ENCODE peak calls at places on chromosomes 13 and 19, in nine cellular contexts. T is uterus, Y is Peyer's patch, B is stomach, O is mucosa of descending colon, I is mesendoderm, A is PC-3, L is ascending aorta, V is cardiac muscle cell. X is an unnamed sample.
A peak's percentile ranks its signal among the peaks of the same experiment; 100 is the strongest.

GRCh38 chr13:76016799-76017198 is 380.7 kb downstream of the LMO7 start:
- DNase-seq in I (peak; percentile 67), T (no peak), L (no peak), B (no peak), V (peak; percentile 40), Y (peak; percentile 47), A (peak; percentile 67), O (peak; percentile 50), X (peak; percentile 44)

GRCh38 chr19:48539503-48540096 is 12.4 kb upstream of the SULT2B1 start:
- DNase-seq in I (no peak), O (peak; percentile 74), L (no peak), A (peak; percentile 84), V (peak; percentile 65), B (peak; percentile 53), Y (peak; percentile 86), T (no peak), X (peak; percentile 82)

GRCh38 chr19:15124572-15125231 is 17.5 kb downstream of the SYDE1 start:
- DNase-seq in A (no peak), B (peak; percentile 55), I (no peak), Y (peak; percentile 78), L (no peak), O (peak; percentile 76), T (no peak), V (no peak), X (peak; percentile 80)

GRCh38 chr13:48542581-48543341 is 9.9 kb upstream of the RCBTB2 start:
- DNase-seq in O (peak; percentile 54), T (peak; percentile 47), Y (peak; percentile 57), A (no peak), V (peak; percentile 56), L (no peak), B (peak; percentile 58), I (peak; percentile 63), X (peak; percentile 66)

GRCh38 chr19:27974082-27974513 is 1238.9 kb downstream of the UQCRFS1 start:
- DNase-seq in I (peak; percentile 80), V (peak; percentile 51), T (no peak), A (peak; percentile 7), B (peak; percentile 43), O (peak; percentile 21), L (no peak), Y (no peak), X (no peak)

GRCh38 chr19:305240-306150 is 14.3 kb upstream of the PLPP2 start:
- DNase-seq in L (no peak), T (peak; percentile 10), I (no peak), O (no peak), Y (peak; percentile 40), A (no peak), B (no peak), V (no peak), X (no peak)

GRCh38 chr13:34357435-34358232 is 539.7 kb downstream of the RFC3 start:
- DNase-seq in A (peak; percentile 88), Y (no peak), T (no peak), I (peak; percentile 32), O (no peak), B (no peak), L (no peak), V (peak; percentile 63), X (no peak)

GRCh38 chr13:84994582-84994981 is 804.6 kb downstream of the SLITRK6 start:
- DNase-seq in B (no peak), I (no peak), T (no peak), O (no peak), V (no peak), A (peak; percentile 67), L (no peak), Y (no peak), X (peak; percentile 46)

GRCh38 chr13:32262165-32262564 is 53.0 kb downstream of the ZAR1L start:
- DNase-seq in Y (no peak), T (no peak), L (no peak), I (no peak), A (no peak), B (no peak), V (no peak), O (no peak), X (no peak)

GRCh38 chr19:19471682-19472081 is 43.7 kb downstream of the TSSK6 start:
- DNase-seq in V (no peak), I (no peak), T (no peak), A (no peak), B (no peak), Y (no peak), L (no peak), O (no peak), X (no peak)

GRCh38 chr13:42354246-42355117 is 82.5 kb downstream of the AKAP11 start:
- DNase-seq in I (peak; percentile 37), O (no peak), V (peak; percentile 76), T (no peak), B (no peak), A (peak; percentile 43), L (no peak), Y (peak; percentile 61), X (peak; percentile 22)

DNA sequence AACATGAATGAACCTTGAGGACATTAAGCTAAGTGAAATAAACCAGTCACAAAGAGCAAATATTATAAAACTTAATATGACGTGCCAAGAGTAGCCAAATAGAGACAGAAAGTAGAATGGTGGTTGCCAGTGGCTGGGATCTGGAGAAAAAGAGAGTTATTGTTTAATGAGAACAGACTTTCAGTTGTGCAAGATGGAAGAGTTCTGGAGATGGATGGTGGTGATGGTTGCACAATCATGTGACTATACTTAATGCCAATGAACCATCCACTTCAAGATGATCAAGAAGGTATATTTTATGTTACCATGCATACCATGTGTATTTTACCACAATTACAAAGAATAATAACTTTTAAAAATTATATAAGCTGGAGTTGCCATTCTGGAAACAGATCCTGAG is 65.7 kb upstream of the MTIF3 start:
- DNase-seq in T (no peak), B (no peak), A (no peak), V (no peak), L (no peak), O (no peak), Y (no peak), I (no peak), X (no peak)
- H3K4me3 ChIP-seq in T (no peak overlapping the region), B (no peak overlapping the region), A (no peak overlapping the region), V (no peak overlapping the region), L (no peak overlapping the region), O (no peak overlapping the region), Y (no peak overlapping the region), I (no peak overlapping the region), X (no peak overlapping the region)

GRCh38 chr19:9860407-9860806 is 25.3 kb downstream of the PIN1 start:
- DNase-seq in B (no peak), I (no peak), O (no peak), T (no peak), Y (no peak), V (no peak), A (no peak), L (no peak), X (no peak)

GRCh38 chr19:9861503-9861902 is 26.4 kb downstream of the PIN1 start:
- DNase-seq in A (no peak), I (no peak), O (no peak), T (no peak), Y (no peak), B (no peak), L (no peak), V (no peak), X (no peak)

GRCh38 chr19:9865732-9866627 is 30.9 kb downstream of the PIN1 start:
- DNase-seq in I (no peak), O (peak; percentile 29), L (no peak), V (no peak), A (no peak), B (no peak), Y (peak; percentile 76), T (no peak), X (peak; percentile 50)

GRCh38 chr19:9863759-9864158 is 28.6 kb downstream of the PIN1 start:
- DNase-seq in T (no peak), Y (no peak), I (no peak), L (no peak), O (no peak), B (no peak), V (no peak), A (no peak), X (no peak)

GRCh38 chr19:9862897-9863296 is 27.8 kb downstream of the PIN1 start:
- DNase-seq in I (no peak), T (no peak), V (no peak), L (no peak), Y (peak; percentile 52), O (no peak), A (no peak), B (no peak), X (peak; percentile 52)
- H3K4me1 ChIP-seq in I (no peaks in the 10 kb centered on the region), T (no peaks in the 10 kb centered on the region), V (no peaks in the 10 kb centered on the region), L (no peaks in the 10 kb centered on the region), Y (peaks cover 4% of the 10 kb centered on the region), O (no peaks in the 10 kb centered on the region), A (no peaks in the 10 kb centered on the region), B (no peaks in the 10 kb centered on the region), X (no peaks in the 10 kb centered on the region)

GRCh38 chr19:3716147-3716668 is 8.0 kb downstream of the TJP3 start:
- DNase-seq in T (no peak), I (no peak), Y (no peak), B (no peak), A (no peak), L (no peak), V (no peak), O (no peak), X (peak; percentile 74)

GRCh38 chr19:3707868-3708206 is 347 bp upstream of the TJP3 start:
- DNase-seq in T (no peak), O (no peak), A (no peak), L (no peak), V (no peak), I (no peak), B (no peak), Y (no peak), X (no peak)

GRCh38 chr19:3708207-3708931 is at the start of gene TJP3:
- DNase-seq in A (peak; percentile 66), L (no peak), Y (peak; percentile 87), T (no peak), I (no peak), O (peak; percentile 90), V (peak; percentile 25), B (peak; percentile 85), X (peak; percentile 91)

GRCh38 chr19:3710265-3710812 is 2.2 kb downstream of the TJP3 start:
- DNase-seq in L (peak; percentile 53), Y (peak; percentile 95), O (peak; percentile 99), V (peak; percentile 68), B (peak; percentile 99), A (peak; percentile 93), T (peak; percentile 40), I (peak; percentile 56), X (peak; percentile 100)

GRCh38 chr19:3712663-3713531 is 4.7 kb downstream of the TJP3 start:
- DNase-seq in B (peak; percentile 80), T (no peak), A (peak; percentile 21), V (no peak), Y (peak; percentile 75), I (no peak), L (no peak), O (peak; percentile 83), X (peak; percentile 92)
- H3K4me3 ChIP-seq in B (no peak overlapping the region), T (no peak overlapping the region), A (no peak overlapping the region), V (no peak overlapping the region), Y (peak overlapping the region; percentile 30), I (no peak overlapping the region), L (no peak overlapping the region), O (no peak overlapping the region), X (peak overlapping the region; percentile 33)

DNA sequence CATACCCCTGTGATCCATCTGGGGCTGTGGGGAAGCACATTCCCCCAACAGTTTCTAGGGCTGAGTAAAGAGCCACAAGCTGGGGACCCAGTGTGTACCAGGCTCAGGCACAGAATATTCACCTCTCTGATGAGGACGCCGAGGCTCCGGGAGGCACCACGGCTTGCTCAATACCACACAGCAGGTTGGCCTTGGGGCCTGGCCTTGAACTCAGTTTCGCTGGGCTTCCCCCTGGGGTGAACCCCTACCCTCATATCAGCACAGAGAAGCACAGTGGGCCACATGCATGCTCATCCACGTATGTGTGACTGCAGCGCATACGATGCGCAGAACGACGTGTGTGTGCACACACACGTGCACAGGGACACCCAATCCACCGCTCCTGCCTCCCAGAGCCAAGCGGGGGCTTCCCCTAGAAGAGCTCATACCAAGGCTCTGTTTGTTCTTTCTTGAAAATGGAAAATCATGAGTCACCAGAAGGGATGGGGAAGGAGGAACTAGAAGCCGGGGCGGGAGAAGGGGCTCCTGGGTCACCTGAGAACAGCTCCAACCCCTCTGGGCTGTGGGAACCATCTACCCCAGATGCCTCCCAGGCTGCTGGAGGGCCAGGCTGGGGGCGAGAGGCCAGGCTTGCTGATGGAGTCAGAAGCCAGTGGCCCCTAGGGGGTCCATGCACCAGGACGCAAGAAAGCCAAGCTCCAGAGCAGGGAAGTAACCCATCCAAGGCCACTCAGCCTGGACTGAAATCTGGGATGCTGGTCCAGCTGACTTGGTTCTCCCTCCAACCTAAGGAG is 4.9 kb upstream of the PDE4C start:
- DNase-seq in Y (no peak), V (no peak), O (no peak), B (no peak), A (no peak), I (no peak), T (no peak), L (no peak), X (no peak)
- H3K4me1 ChIP-seq in Y (peaks cover 3% of the 10 kb centered on the region), V (no peaks in the 10 kb centered on the region), O (peaks cover under 1% of the 10 kb centered on the region), B (peaks cover 4% of the 10 kb centered on the region), A (no peaks in the 10 kb centered on the region), I (peaks cover 6% of the 10 kb centered on the region), T (peaks cover 2% of the 10 kb centered on the region), L (peaks cover 2% of the 10 kb centered on the region), X (no peaks in the 10 kb centered on the region)

X was measured in small intestine.